ENCODE peak calls at places on chromosomes 5 and 9, in seven cellular contexts. One of them, this sample, is unnamed.

GRCh38 chr9:127917603-127918002 is 762 bp upstream of the ST6GALNAC4 start:
- DNase-seq in Peyer's patch: peak
- DNase-seq in ascending aorta: no peak
- DNase-seq in CD8-positive, alpha-beta T cell: no peak
- DNase-seq in body of pancreas: no peak
- DNase-seq in suprapubic skin: no peak
- DNase-seq in cardiac muscle cell: no peak
- DNase-seq in this sample: no peak

GRCh38 chr5:55993013-55993412 is 1.8 kb downstream of the IL6ST start:
- DNase-seq in Peyer's patch: no peak
- DNase-seq in ascending aorta: no peak
- DNase-seq in CD8-positive, alpha-beta T cell: no peak
- DNase-seq in body of pancreas: no peak
- DNase-seq in suprapubic skin: no peak
- DNase-seq in cardiac muscle cell: peak
- DNase-seq in this sample: peak

GRCh38 chr5:41903382-41903891 is 707 bp upstream of the RIMOC1 start:
- DNase-seq in Peyer's patch: no peak
- DNase-seq in ascending aorta: no peak
- DNase-seq in CD8-positive, alpha-beta T cell: no peak
- DNase-seq in body of pancreas: no peak
- DNase-seq in suprapubic skin: no peak
- DNase-seq in cardiac muscle cell: no peak
- DNase-seq in this sample: no peak

GRCh38 chr5:168591302-168592013 is 12.3 kb upstream of the PANK3 start:
- DNase-seq in Peyer's patch: no peak
- DNase-seq in ascending aorta: no peak
- DNase-seq in CD8-positive, alpha-beta T cell: no peak
- DNase-seq in body of pancreas: no peak
- DNase-seq in suprapubic skin: no peak
- DNase-seq in cardiac muscle cell: no peak
- DNase-seq in this sample: no peak

GRCh38 chr5:42715791-42716190 is 40.8 kb upstream of the CCDC152 start:
- DNase-seq in Peyer's patch: no peak
- DNase-seq in ascending aorta: no peak
- DNase-seq in CD8-positive, alpha-beta T cell: no peak
- DNase-seq in body of pancreas: no peak
- DNase-seq in suprapubic skin: no peak
- DNase-seq in cardiac muscle cell: no peak
- DNase-seq in this sample: no peak

GRCh38 chr5:132445640-132445923 is 45.0 kb downstream of the IRF1 start:
- DNase-seq in Peyer's patch: no peak
- DNase-seq in ascending aorta: no peak
- DNase-seq in CD8-positive, alpha-beta T cell: no peak
- DNase-seq in body of pancreas: no peak
- DNase-seq in suprapubic skin: no peak
- DNase-seq in cardiac muscle cell: no peak
- DNase-seq in this sample: no peak

GRCh38 chr5:53482717-53483638 is 2.5 kb downstream of the FST start:
- DNase-seq in Peyer's patch: no peak
- DNase-seq in ascending aorta: no peak
- DNase-seq in CD8-positive, alpha-beta T cell: no peak
- DNase-seq in body of pancreas: peak
- DNase-seq in suprapubic skin: no peak
- DNase-seq in cardiac muscle cell: peak
- DNase-seq in this sample: peak

GRCh38 chr5:20601678-20602100 is 613.7 kb upstream of the CDH18 start:
- DNase-seq in Peyer's patch: no peak
- DNase-seq in ascending aorta: no peak
- DNase-seq in CD8-positive, alpha-beta T cell: no peak
- DNase-seq in body of pancreas: no peak
- DNase-seq in suprapubic skin: no peak
- DNase-seq in cardiac muscle cell: peak
- DNase-seq in this sample: peak

GRCh38 chr5:107888541-107888940 is 217.8 kb upstream of the EFNA5 start:
- DNase-seq in Peyer's patch: no peak
- DNase-seq in ascending aorta: no peak
- DNase-seq in CD8-positive, alpha-beta T cell: no peak
- DNase-seq in body of pancreas: no peak
- DNase-seq in suprapubic skin: no peak
- DNase-seq in cardiac muscle cell: no peak
- DNase-seq in this sample: no peak

GRCh38 chr9:97747201-97747965 is 50.2 kb upstream of the XPA start:
- DNase-seq in Peyer's patch: no peak
- DNase-seq in ascending aorta: no peak
- DNase-seq in CD8-positive, alpha-beta T cell: no peak
- DNase-seq in body of pancreas: no peak
- DNase-seq in suprapubic skin: no peak
- DNase-seq in cardiac muscle cell: no peak
- DNase-seq in this sample: no peak

GRCh38 chr9:113222482-113222841 is 1.1 kb downstream of the SLC31A1 start:
- DNase-seq in Peyer's patch: no peak
- DNase-seq in ascending aorta: no peak
- DNase-seq in CD8-positive, alpha-beta T cell: no peak
- DNase-seq in body of pancreas: no peak
- DNase-seq in suprapubic skin: no peak
- DNase-seq in cardiac muscle cell: peak
- DNase-seq in this sample: peak

GRCh38 chr9:5715548-5716127 is 86.7 kb downstream of the RIC1 start:
- DNase-seq in Peyer's patch: no peak
- DNase-seq in ascending aorta: no peak
- DNase-seq in CD8-positive, alpha-beta T cell: no peak
- DNase-seq in body of pancreas: no peak
- DNase-seq in suprapubic skin: no peak
- DNase-seq in cardiac muscle cell: no peak
- DNase-seq in this sample: no peak

GRCh38 chr5:112671687-112672086 is 66.0 kb upstream of the APC start:
- DNase-seq in Peyer's patch: no peak
- DNase-seq in ascending aorta: no peak
- DNase-seq in CD8-positive, alpha-beta T cell: no peak
- DNase-seq in body of pancreas: no peak
- DNase-seq in suprapubic skin: no peak
- DNase-seq in cardiac muscle cell: no peak
- DNase-seq in this sample: no peak

GRCh38 chr5:175895701-175896102 is 24.3 kb downstream of the CPLX2 start:
- DNase-seq in Peyer's patch: peak
- DNase-seq in ascending aorta: no peak
- DNase-seq in CD8-positive, alpha-beta T cell: peak
- DNase-seq in body of pancreas: no peak
- DNase-seq in suprapubic skin: no peak
- DNase-seq in cardiac muscle cell: no peak
- DNase-seq in this sample: no peak

GRCh38 chr5:176501333-176501732 is 35.9 kb downstream of the RNF44 start:
- DNase-seq in Peyer's patch: no peak
- DNase-seq in ascending aorta: no peak
- DNase-seq in CD8-positive, alpha-beta T cell: no peak
- DNase-seq in body of pancreas: no peak
- DNase-seq in suprapubic skin: no peak
- DNase-seq in cardiac muscle cell: peak
- DNase-seq in this sample: peak

GRCh38 chr5:113382736-113383135 is 52.1 kb downstream of the TSSK1B start:
- DNase-seq in Peyer's patch: no peak
- DNase-seq in ascending aorta: no peak
- DNase-seq in CD8-positive, alpha-beta T cell: no peak
- DNase-seq in body of pancreas: no peak
- DNase-seq in suprapubic skin: no peak
- DNase-seq in cardiac muscle cell: no peak
- DNase-seq in this sample: no peak

GRCh38 chr5:81907012-81907411 is 64.8 kb upstream of the ATG10 start:
- DNase-seq in Peyer's patch: no peak
- DNase-seq in ascending aorta: no peak
- DNase-seq in CD8-positive, alpha-beta T cell: no peak
- DNase-seq in body of pancreas: no peak
- DNase-seq in suprapubic skin: no peak
- DNase-seq in cardiac muscle cell: no peak
- DNase-seq in this sample: no peak

GRCh38 chr5:6734781-6735180 is 21.5 kb downstream of the TENT4A start:
- DNase-seq in Peyer's patch: no peak
- DNase-seq in ascending aorta: no peak
- DNase-seq in CD8-positive, alpha-beta T cell: no peak
- DNase-seq in body of pancreas: no peak
- DNase-seq in suprapubic skin: no peak
- DNase-seq in cardiac muscle cell: no peak
- DNase-seq in this sample: no peak

GRCh38 chr9:133275105-133276000 is at the start of gene ABO:
- DNase-seq in Peyer's patch: no peak
- DNase-seq in ascending aorta: no peak
- DNase-seq in CD8-positive, alpha-beta T cell: no peak
- DNase-seq in body of pancreas: peak
- DNase-seq in suprapubic skin: peak
- DNase-seq in cardiac muscle cell: no peak
- DNase-seq in this sample: no peak

GRCh38 chr5:59097116-59097515 is 514.2 kb downstream of the RAB3C start:
- DNase-seq in Peyer's patch: no peak
- DNase-seq in ascending aorta: no peak
- DNase-seq in CD8-positive, alpha-beta T cell: no peak
- DNase-seq in body of pancreas: no peak
- DNase-seq in suprapubic skin: no peak
- DNase-seq in cardiac muscle cell: peak
- DNase-seq in this sample: peak

DNA sequence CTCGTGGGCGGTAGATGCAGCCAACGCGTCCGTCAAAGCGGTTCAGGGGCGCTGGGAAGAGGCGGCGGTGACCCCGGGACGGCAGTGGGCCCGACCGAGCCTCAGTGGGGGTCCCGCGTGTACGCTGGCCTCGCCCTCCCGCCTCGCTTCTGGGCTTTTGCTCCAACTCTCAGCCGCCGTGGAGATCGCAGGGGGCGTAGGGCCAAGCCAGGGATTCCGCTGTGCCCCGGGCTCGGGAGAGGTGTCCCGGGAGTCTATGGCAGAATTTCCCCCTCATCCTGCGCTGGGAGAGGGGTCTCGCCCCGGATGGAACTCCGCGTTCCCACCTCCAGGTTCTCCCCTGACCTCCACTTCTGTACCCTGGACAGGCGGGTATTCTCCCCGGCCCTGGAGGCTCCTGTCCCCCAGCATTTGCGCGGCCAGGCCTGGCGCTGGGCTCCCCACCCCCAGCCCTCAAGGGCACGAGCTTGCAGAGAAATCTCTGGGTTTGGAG is 131.9 kb downstream of the MRPL36 start:
- DNase-seq in Peyer's patch: peak
- DNase-seq in ascending aorta: no peak
- DNase-seq in CD8-positive, alpha-beta T cell: no peak
- DNase-seq in body of pancreas: no peak
- DNase-seq in suprapubic skin: no peak
- DNase-seq in cardiac muscle cell: no peak
- DNase-seq in this sample: no peak
- H3K4me3 ChIP-seq in Peyer's patch: peak
- H3K4me3 ChIP-seq in ascending aorta: peak
- H3K4me3 ChIP-seq in CD8-positive, alpha-beta T cell: no peak
- H3K4me3 ChIP-seq in body of pancreas: no peak
- H3K4me3 ChIP-seq in suprapubic skin: peak
- H3K4me3 ChIP-seq in cardiac muscle cell: peak
- H3K4me3 ChIP-seq in this sample: no peak

DNA sequence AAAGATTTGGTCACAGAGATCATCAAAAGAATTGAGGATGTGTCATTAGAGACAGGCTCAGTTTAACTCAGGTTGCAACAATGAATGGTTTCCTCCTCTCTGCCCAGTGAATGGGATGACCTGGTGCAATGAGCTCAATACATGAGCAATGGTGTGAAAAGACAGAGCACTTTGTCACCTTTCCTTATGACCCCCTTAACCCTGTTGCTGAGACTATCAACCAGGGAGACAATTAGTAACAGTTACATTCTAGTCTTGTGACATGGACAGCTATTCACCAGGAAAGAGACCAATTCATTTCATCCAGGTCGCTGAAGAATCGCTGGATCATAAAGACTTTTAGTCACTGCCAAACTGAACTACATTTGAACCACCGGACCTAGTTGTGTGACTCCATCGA is 19.9 kb upstream of the CDH6 start:
- DNase-seq in Peyer's patch: no peak
- DNase-seq in ascending aorta: no peak
- DNase-seq in CD8-positive, alpha-beta T cell: no peak
- DNase-seq in body of pancreas: no peak
- DNase-seq in suprapubic skin: no peak
- DNase-seq in cardiac muscle cell: no peak
- DNase-seq in this sample: no peak
- TF ChIP-seq CTCF in Peyer's patch: no peak
- TF ChIP-seq CTCF in ascending aorta: no peak
- TF ChIP-seq CTCF in CD8-positive, alpha-beta T cell: no peak
- TF ChIP-seq CTCF in body of pancreas: no peak
- TF ChIP-seq CTCF in suprapubic skin: no peak
- TF ChIP-seq CTCF in cardiac muscle cell: no peak
- TF ChIP-seq CTCF in this sample: no peak

GRCh38 chr5:76586531-76586930 is 36.7 kb downstream of the F2RL2 start:
- DNase-seq in Peyer's patch: no peak
- DNase-seq in ascending aorta: no peak
- DNase-seq in CD8-positive, alpha-beta T cell: no peak
- DNase-seq in body of pancreas: no peak
- DNase-seq in suprapubic skin: no peak
- DNase-seq in cardiac muscle cell: no peak
- DNase-seq in this sample: no peak

GRCh38 chr5:76585783-76586217 is 37.4 kb downstream of the F2RL2 start:
- DNase-seq in Peyer's patch: no peak
- DNase-seq in ascending aorta: no peak
- DNase-seq in CD8-positive, alpha-beta T cell: no peak
- DNase-seq in body of pancreas: no peak
- DNase-seq in suprapubic skin: no peak
- DNase-seq in cardiac muscle cell: no peak
- DNase-seq in this sample: no peak

GRCh38 chr5:76592692-76593091 is 30.5 kb downstream of the F2RL2 start:
- DNase-seq in Peyer's patch: no peak
- DNase-seq in ascending aorta: no peak
- DNase-seq in CD8-positive, alpha-beta T cell: no peak
- DNase-seq in body of pancreas: no peak
- DNase-seq in suprapubic skin: no peak
- DNase-seq in cardiac muscle cell: no peak
- DNase-seq in this sample: no peak

GRCh38 chr5:76591366-76591765 is 31.8 kb downstream of the F2RL2 start:
- DNase-seq in Peyer's patch: no peak
- DNase-seq in ascending aorta: no peak
- DNase-seq in CD8-positive, alpha-beta T cell: no peak
- DNase-seq in body of pancreas: no peak
- DNase-seq in suprapubic skin: no peak
- DNase-seq in cardiac muscle cell: no peak
- DNase-seq in this sample: no peak

GRCh38 chr5:76590027-76590426 is 33.2 kb downstream of the F2RL2 start:
- DNase-seq in Peyer's patch: no peak
- DNase-seq in ascending aorta: no peak
- DNase-seq in CD8-positive, alpha-beta T cell: no peak
- DNase-seq in body of pancreas: no peak
- DNase-seq in suprapubic skin: no peak
- DNase-seq in cardiac muscle cell: no peak
- DNase-seq in this sample: no peak
- H3K4me3 ChIP-seq in Peyer's patch: no peak
- H3K4me3 ChIP-seq in ascending aorta: no peak
- H3K4me3 ChIP-seq in CD8-positive, alpha-beta T cell: no peak
- H3K4me3 ChIP-seq in body of pancreas: no peak
- H3K4me3 ChIP-seq in suprapubic skin: no peak
- H3K4me3 ChIP-seq in cardiac muscle cell: no peak
- H3K4me3 ChIP-seq in this sample: no peak

DNA sequence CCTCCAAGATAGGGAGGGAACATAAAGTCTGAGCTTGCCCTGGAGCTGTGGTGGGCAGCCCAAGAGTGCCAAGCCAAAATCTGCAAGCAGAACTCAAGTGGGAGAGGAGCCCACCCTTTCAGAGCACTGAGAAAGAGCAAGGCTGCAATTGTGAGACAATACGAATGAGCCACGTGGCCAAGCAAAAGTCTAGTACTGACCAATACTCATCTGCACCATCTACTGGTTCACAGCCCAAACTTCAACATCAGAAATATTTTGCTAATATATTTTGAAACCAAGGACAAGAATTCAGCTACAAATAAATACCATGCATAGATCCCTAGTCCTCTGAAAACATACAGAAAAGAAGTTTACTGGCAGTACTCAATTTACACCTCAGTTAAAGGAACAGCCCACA is 696.2 kb upstream of the COX7C start:
- DNase-seq in Peyer's patch: no peak
- DNase-seq in ascending aorta: no peak
- DNase-seq in CD8-positive, alpha-beta T cell: no peak
- DNase-seq in body of pancreas: no peak
- DNase-seq in suprapubic skin: no peak
- DNase-seq in cardiac muscle cell: no peak
- DNase-seq in this sample: no peak
- TF ChIP-seq CTCF in Peyer's patch: no peak
- TF ChIP-seq CTCF in ascending aorta: no peak
- TF ChIP-seq CTCF in CD8-positive, alpha-beta T cell: no peak
- TF ChIP-seq CTCF in body of pancreas: no peak
- TF ChIP-seq CTCF in suprapubic skin: no peak
- TF ChIP-seq CTCF in cardiac muscle cell: no peak
- TF ChIP-seq CTCF in this sample: no peak